ENCODE peak calls at places on chromosomes 5 and 9, in four cellular contexts. F is IMR-90, C is esophagus muscularis mucosa, P is testis. W is an unnamed sample. For H3K27me3, the result is how much of the 10 kb centered on the place peaks cover.

GRCh38 chr5:168219515-168220410 is 71.7 kb upstream of the WWC1 start:
- DNase-seq in F (peak), C (no peak), P (peak), W (peak)

GRCh38 chr9:109886050-109886449 is 106.1 kb downstream of the PALM2AKAP2 start:
- DNase-seq in F (no peak), C (no peak), P (no peak), W (no peak)

GRCh38 chr9:10045598-10045997 is 567.2 kb downstream of the PTPRD start:
- DNase-seq in F (peak), C (no peak), P (no peak), W (no peak)

GRCh38 chr9:19151425-19152159 is 24.3 kb upstream of the PLIN2 start:
- DNase-seq in F (no peak), C (no peak), P (no peak), W (no peak)

GRCh38 chr9:127065592-127065991 is 56.8 kb downstream of the ANGPTL2 start:
- DNase-seq in F (peak), C (no peak), P (no peak), W (no peak)

GRCh38 chr5:158543539-158544387 is 556.0 kb downstream of the EBF1 start:
- DNase-seq in F (peak), C (no peak), P (no peak), W (no peak)

GRCh38 chr5:179407191-179408175 is 62.2 kb upstream of the ADAMTS2 start:
- DNase-seq in F (no peak), C (peak), P (no peak), W (no peak)

GRCh38 chr9:127022913-127023665 is 99.3 kb downstream of the ANGPTL2 start:
- DNase-seq in F (no peak), C (peak), P (no peak), W (no peak)

GRCh38 chr5:362978-363765 is 41.7 kb downstream of the AHRR start:
- DNase-seq in F (no peak), C (no peak), P (peak), W (no peak)

GRCh38 chr5:152113401-152113800 is 188.8 kb upstream of the GLRA1 start:
- DNase-seq in F (no peak), C (no peak), P (no peak), W (no peak)

GRCh38 chr9:127509955-127510299 is 58.6 kb downstream of the LRSAM1 start:
- DNase-seq in F (no peak), C (no peak), P (no peak), W (no peak)

GRCh38 chr9:105178106-105178505 is 66.3 kb upstream of the SLC44A1 start:
- DNase-seq in F (no peak), C (no peak), P (no peak), W (no peak)

GRCh38 chr5:89374144-89374784 is 491.3 kb upstream of the MEF2C start:
- DNase-seq in F (no peak), C (no peak), P (no peak), W (peak)

GRCh38 chr5:34652916-34653315 is 3.2 kb upstream of the RAI14 start:
- DNase-seq in F (peak), C (no peak), P (no peak), W (no peak)

GRCh38 chr9:124257865-124258764 is at the start of gene NEK6:
- DNase-seq in F (peak), C (no peak), P (no peak), W (peak)

GRCh38 chr5:14748180-14748900 is 83.8 kb downstream of the OTULIN start:
- DNase-seq in F (no peak), C (no peak), P (no peak), W (no peak)

GRCh38 chr5:32960340-32961065 is 249.4 kb downstream of the NPR3 start:
- DNase-seq in F (peak), C (no peak), P (no peak), W (no peak)

GRCh38 chr9:133803745-133804144 is 65.6 kb upstream of the SARDH start:
- DNase-seq in F (no peak), C (no peak), P (no peak), W (no peak)

GRCh38 chr5:15683332-15683731 is 183.4 kb downstream of the FBXL7 start:
- DNase-seq in F (peak), C (no peak), P (no peak), W (no peak)

GRCh38 chr5:142722146-142722545 is 36.3 kb upstream of the FGF1 start:
- DNase-seq in F (peak), C (no peak), P (no peak), W (no peak)

GRCh38 chr5:54173251-54173650 is 137.1 kb downstream of the ARL15 start:
- DNase-seq in F (no peak), C (no peak), P (no peak), W (no peak)

GRCh38 chr9:129282308-129283211 is 104.5 kb upstream of the IER5L start:
- DNase-seq in F (no peak), C (peak), P (peak), W (peak)

GRCh38 chr9:87640385-87640795 is 85.5 kb upstream of the CTSL start:
- DNase-seq in F (peak), C (no peak), P (peak), W (peak)

GRCh38 chr9:130665029-130665430 is 636 bp downstream of the PRDM12 start:
- DNase-seq in F (no peak), C (no peak), P (no peak), W (no peak)

DNA sequence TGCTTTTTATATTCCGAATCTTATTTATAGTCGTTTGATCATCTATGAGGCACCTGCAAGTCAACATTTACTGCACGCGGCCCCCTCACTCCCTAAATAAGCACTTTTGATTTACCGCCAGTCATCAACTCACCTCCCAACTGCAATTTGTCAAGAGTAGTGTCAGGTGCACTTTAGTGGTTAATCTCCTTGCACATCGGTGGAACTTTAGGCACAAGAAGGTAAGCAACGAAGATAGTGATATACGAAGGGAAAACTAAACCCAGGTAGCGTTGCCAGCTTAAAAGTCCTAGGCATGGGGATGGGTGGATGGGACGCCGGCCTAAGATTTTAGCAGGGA is 513 bp upstream of the RNF180 start:
- DNase-seq in F (no peak), C (no peak), P (no peak), W (no peak)
- H3K27me3 ChIP-seq in F (under half), C (under half), P (under half), W (under half)

GRCh38 chr9:34862043-34862442 is 96.0 kb upstream of the PHF24 start:
- DNase-seq in F (no peak), C (no peak), P (no peak), W (no peak)
- TF ChIP-seq POLR2A in F (no peak), C (no peak), P (no peak), W (no peak)

GRCh38 chr5:141382469-141383294 is at the start of gene PCDHGA7:
- DNase-seq in F (peak), C (no peak), P (no peak), W (no peak)
- H3K27me3 ChIP-seq in F (under half), C (under half), P (under half), W (under half)

GRCh38 chr5:178205010-178205748 is 846 bp downstream of the HNRNPAB start:
- DNase-seq in F (peak), C (peak), P (peak), W (peak)
- TF ChIP-seq POLR2A in F (no peak), C (peak), P (no peak), W (peak)

DNA sequence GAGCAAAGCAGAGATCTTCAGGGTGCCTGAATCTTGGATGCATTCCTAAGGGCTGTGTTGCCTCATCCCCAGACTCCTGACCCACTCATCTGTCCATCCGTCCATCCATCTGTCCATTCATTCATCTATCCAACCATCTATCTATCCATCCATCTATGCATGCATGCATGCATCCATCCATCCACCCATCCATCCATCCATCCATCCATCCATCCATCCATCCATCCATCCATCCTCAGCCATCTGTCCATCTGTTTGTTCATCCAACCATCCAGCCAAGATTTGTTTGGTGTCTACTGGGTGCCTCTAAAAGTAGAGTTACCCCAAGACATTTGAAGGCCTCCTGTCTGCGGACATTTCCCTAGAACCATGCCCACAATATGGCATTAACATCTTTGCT is 27.7 kb upstream of the BARHL1 start:
- DNase-seq in F (no peak), C (no peak), P (no peak), W (no peak)
- H3K27me3 ChIP-seq in F (under half), C (under half), P (under half), W (under half)

DNA sequence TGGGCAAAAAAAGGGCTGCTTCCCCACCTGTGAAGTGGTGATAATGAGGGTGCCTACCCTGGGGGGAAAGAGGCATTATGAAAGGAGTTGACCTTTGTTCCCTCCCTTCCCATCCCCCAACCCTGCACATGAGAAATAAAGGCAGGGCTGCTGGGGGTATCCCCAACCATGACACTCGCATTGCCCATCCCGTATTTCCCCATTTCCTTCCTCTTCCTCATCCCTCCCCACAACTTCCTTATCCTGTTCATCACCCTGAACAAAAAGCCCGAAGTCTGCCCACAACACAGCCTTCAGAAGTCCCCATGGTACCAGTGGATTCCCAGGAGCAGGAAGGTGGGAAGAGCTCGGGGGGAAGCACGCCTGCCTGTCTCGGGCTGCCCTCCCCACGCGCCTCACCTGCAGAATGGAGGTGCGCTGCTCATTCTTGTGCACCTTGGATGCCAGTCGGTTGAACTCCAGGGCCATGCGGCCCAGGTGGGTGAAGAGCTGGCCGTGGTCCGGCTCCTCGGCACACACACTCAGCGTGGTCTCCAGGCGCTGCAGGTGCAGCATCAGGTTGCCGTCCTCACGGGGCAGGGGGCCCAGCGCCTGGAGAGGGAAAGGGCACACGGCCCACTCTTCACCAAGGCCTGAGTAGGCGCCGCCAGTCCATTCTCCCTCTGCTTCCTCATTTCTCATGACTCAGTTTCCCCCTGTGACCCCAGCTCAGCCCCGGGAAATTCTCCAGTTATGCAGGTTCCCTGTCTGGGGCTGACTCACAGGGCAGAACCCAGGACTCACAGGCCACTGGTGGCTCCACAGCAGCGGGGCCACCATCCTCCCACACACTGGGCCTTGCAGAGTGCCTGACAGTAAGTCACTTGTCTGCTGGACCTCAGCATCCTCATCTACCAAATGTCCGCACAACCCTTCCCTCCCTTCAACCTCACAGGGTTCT is 24.2 kb downstream of the TNIP1 start:
- DNase-seq in F (no peak), C (no peak), P (no peak), W (no peak)
- TF ChIP-seq POLR2A in F (no peak), C (no peak), P (no peak), W (no peak)

GRCh38 chr5:66337827-66338226 is 193.7 kb downstream of the SREK1 start:
- DNase-seq in F (no peak), C (no peak), P (no peak), W (no peak)

GRCh38 chr5:66344544-66344943 is 200.4 kb downstream of the SREK1 start:
- DNase-seq in F (no peak), C (no peak), P (no peak), W (no peak)

GRCh38 chr5:66342316-66342715 is 198.2 kb downstream of the SREK1 start:
- DNase-seq in F (no peak), C (no peak), P (no peak), W (no peak)

GRCh38 chr5:66343370-66344071 is 199.4 kb downstream of the SREK1 start:
- DNase-seq in F (no peak), C (no peak), P (no peak), W (peak)

DNA sequence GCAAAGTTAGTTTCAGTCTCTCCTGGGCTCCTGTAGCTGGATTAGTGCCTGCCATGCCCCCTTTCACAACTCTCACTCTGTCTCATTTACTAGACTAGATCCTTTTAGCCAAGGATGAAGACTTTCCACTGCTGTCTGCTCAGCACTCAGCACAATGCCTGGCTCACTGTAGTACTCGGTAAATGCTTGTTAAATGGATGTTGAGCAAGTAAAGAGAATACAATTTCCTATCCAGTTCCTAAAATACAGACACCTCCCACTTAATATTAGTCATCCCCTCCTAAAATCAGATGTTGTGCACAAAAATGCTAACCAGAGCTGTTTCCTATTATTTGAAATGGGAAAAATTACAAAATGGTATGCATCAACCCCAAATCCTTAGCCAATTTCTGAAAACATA is 195.8 kb downstream of the SREK1 start:
- DNase-seq in F (no peak), C (no peak), P (no peak), W (no peak)
- H3K27me3 ChIP-seq in F (under half), C (under half), P (under half), W (under half)

GRCh38 chr9:136962701-136963248 is 10.7 kb downstream of the LCN12 start:
- DNase-seq in F (no peak), C (no peak), P (peak), W (no peak)

GRCh38 chr9:136963751-136964150 is 11.7 kb downstream of the LCN12 start:
- DNase-seq in F (no peak), C (no peak), P (no peak), W (no peak)

GRCh38 chr9:136964171-136964689 is 12.2 kb downstream of the LCN12 start:
- DNase-seq in F (no peak), C (no peak), P (no peak), W (no peak)

GRCh38 chr9:136962163-136962562 is 10.1 kb downstream of the LCN12 start:
- DNase-seq in F (no peak), C (no peak), P (no peak), W (no peak)

GRCh38 chr9:136963341-136963740 is 11.3 kb downstream of the LCN12 start:
- DNase-seq in F (no peak), C (no peak), P (no peak), W (no peak)
- TF ChIP-seq POLR2A in F (no peak), C (no peak), P (no peak), W (no peak)

GRCh38 chr9:95606951-95607350 is 90.2 kb upstream of the PTCH1 start:
- DNase-seq in F (no peak), C (no peak), P (no peak), W (no peak)

GRCh38 chr9:95611354-95611753 is 94.6 kb upstream of the PTCH1 start:
- DNase-seq in F (no peak), C (no peak), P (no peak), W (no peak)

GRCh38 chr9:95613670-95614069 is 96.9 kb upstream of the PTCH1 start:
- DNase-seq in F (no peak), C (no peak), P (no peak), W (no peak)

GRCh38 chr9:95609426-95609825 is 92.7 kb upstream of the PTCH1 start:
- DNase-seq in F (no peak), C (no peak), P (no peak), W (no peak)

GRCh38 chr9:95610006-95610785 is 93.4 kb upstream of the PTCH1 start:
- DNase-seq in F (no peak), C (no peak), P (no peak), W (no peak)
- H3K27me3 ChIP-seq in F (under half), C (under half), P (under half), W (under half)

GRCh38 chr9:114397848-114398605 is 10.2 kb upstream of the AKNA start:
- DNase-seq in F (peak), C (peak), P (peak), W (peak)
- TF ChIP-seq POLR2A in F (peak), C (peak), P (no peak), W (peak)